ENCODE peak calls at places on chromosomes 6 and 20, in ten cellular contexts. H is heart right ventricle, Z is AG09309, Q is neural progenitor cell, I is fibroblast of lung, B is tibial artery, C is upper lobe of right lung, S is breast epithelium, M is tibial nerve, V is cardiac fibroblast. O is an unnamed sample.

GRCh38 chr6:53432318-53433161 is 83.8 kb upstream of the ELOVL5 start:
- DNase-seq in H (peak), Z (peak), Q (no peak), I (peak), B (no peak), C (no peak), S (no peak), M (no peak), V (peak), O (no peak)

GRCh38 chr20:45011108-45011526 is 44.8 kb downstream of the STK4 start:
- DNase-seq in H (peak), Z (peak), Q (peak), I (peak), B (peak), C (no peak), S (no peak), M (peak), V (peak), O (peak)

GRCh38 chr20:8616792-8617191 is 452.1 kb upstream of the PLCB4 start:
- DNase-seq in H (no peak), Z (peak), Q (no peak), I (no peak), B (no peak), C (no peak), S (no peak), M (no peak), V (peak), O (no peak)

GRCh38 chr6:135030532-135031178 is 24.0 kb downstream of the HBS1L start:
- DNase-seq in H (no peak), Z (no peak), Q (no peak), I (peak), B (no peak), C (no peak), S (no peak), M (no peak), V (peak), O (no peak)

GRCh38 chr6:56986611-56987010 is 31.7 kb downstream of the BEND6 start:
- DNase-seq in H (no peak), Z (no peak), Q (no peak), I (no peak), B (no peak), C (no peak), S (no peak), M (no peak), V (no peak), O (no peak)

GRCh38 chr20:34015401-34016335 is 22.0 kb downstream of the RALY start:
- DNase-seq in H (no peak), Z (no peak), Q (no peak), I (no peak), B (no peak), C (no peak), S (no peak), M (no peak), V (no peak), O (no peak)

GRCh38 chr6:131061771-131062160 is 1.3 kb downstream of the EPB41L2 start:
- DNase-seq in H (no peak), Z (no peak), Q (no peak), I (no peak), B (no peak), C (no peak), S (no peak), M (no peak), V (peak), O (peak)

GRCh38 chr6:25968769-25969168 is 6.2 kb downstream of the TRIM38 start:
- DNase-seq in H (no peak), Z (peak), Q (no peak), I (peak), B (no peak), C (no peak), S (no peak), M (no peak), V (peak), O (no peak)

GRCh38 chr6:36906539-36906938 is 20.8 kb downstream of the C6orf89 start:
- DNase-seq in H (peak), Z (no peak), Q (no peak), I (no peak), B (no peak), C (peak), S (peak), M (no peak), V (no peak), O (no peak)

GRCh38 chr6:106658469-106658868 is 29.1 kb downstream of the QRSL1 start:
- DNase-seq in H (no peak), Z (no peak), Q (no peak), I (no peak), B (no peak), C (no peak), S (no peak), M (no peak), V (no peak), O (no peak)

GRCh38 chr6:104771258-104771832 is 88.4 kb downstream of the HACE1 start:
- DNase-seq in H (no peak), Z (no peak), Q (no peak), I (peak), B (no peak), C (no peak), S (no peak), M (no peak), V (peak), O (peak)

GRCh38 chr6:5261545-5262109 is 314 bp downstream of the FARS2 start:
- DNase-seq in H (no peak), Z (peak), Q (no peak), I (no peak), B (no peak), C (no peak), S (no peak), M (no peak), V (no peak), O (peak)

GRCh38 chr6:32082951-32083350 is 26.2 kb downstream of the TNXB start:
- DNase-seq in H (no peak), Z (peak), Q (no peak), I (peak), B (peak), C (no peak), S (no peak), M (peak), V (peak), O (no peak)

GRCh38 chr6:134951494-134952263 is 1.8 kb upstream of the ALDH8A1 start:
- DNase-seq in H (no peak), Z (no peak), Q (no peak), I (no peak), B (no peak), C (no peak), S (no peak), M (no peak), V (no peak), O (no peak)

GRCh38 chr20:59752704-59753460 is 148.5 kb downstream of the PHACTR3 start:
- DNase-seq in H (peak), Z (no peak), Q (no peak), I (no peak), B (no peak), C (no peak), S (no peak), M (no peak), V (no peak), O (peak)

GRCh38 chr6:163490826-163491577 is 76.5 kb downstream of the QKI start:
- DNase-seq in H (peak), Z (no peak), Q (peak), I (peak), B (peak), C (peak), S (peak), M (peak), V (peak), O (no peak)

GRCh38 chr6:169455470-169455869 is 201.8 kb upstream of the THBS2 start:
- DNase-seq in H (no peak), Z (no peak), Q (no peak), I (no peak), B (no peak), C (no peak), S (no peak), M (no peak), V (no peak), O (no peak)

GRCh38 chr6:49839162-49839561 is 27.2 kb downstream of the CRISP1 start:
- DNase-seq in H (no peak), Z (no peak), Q (no peak), I (no peak), B (no peak), C (no peak), S (no peak), M (no peak), V (no peak), O (no peak)

GRCh38 chr6:130982941-130983456 is 80.0 kb downstream of the EPB41L2 start:
- DNase-seq in H (no peak), Z (no peak), Q (no peak), I (no peak), B (no peak), C (no peak), S (no peak), M (no peak), V (no peak), O (peak)

GRCh38 chr20:32484221-32485125 is 100.7 kb downstream of the NOL4L start:
- DNase-seq in H (no peak), Z (no peak), Q (peak), I (peak), B (peak), C (no peak), S (no peak), M (no peak), V (peak), O (no peak)

GRCh38 chr20:62350629-62351422 is 16.3 kb downstream of the LAMA5 start:
- DNase-seq in H (no peak), Z (no peak), Q (no peak), I (no peak), B (no peak), C (no peak), S (no peak), M (no peak), V (no peak), O (no peak)

GRCh38 chr6:143271024-143271423 is 179.5 kb downstream of the ADAT2 start:
- DNase-seq in H (peak), Z (peak), Q (no peak), I (peak), B (no peak), C (no peak), S (no peak), M (peak), V (peak), O (no peak)

GRCh38 chr20:41048475-41049242 is 20.0 kb downstream of the TOP1 start:
- DNase-seq in H (no peak), Z (no peak), Q (peak), I (no peak), B (no peak), C (no peak), S (no peak), M (no peak), V (no peak), O (peak)

GRCh38 chr20:43205699-43206098 is 16.0 kb upstream of the PTPRT start:
- DNase-seq in H (no peak), Z (no peak), Q (no peak), I (no peak), B (no peak), C (no peak), S (no peak), M (no peak), V (no peak), O (no peak)
- TF ChIP-seq CTCF in H (no peak), Z (no peak), Q (peak), I (no peak), B (no peak), C (no peak), S (no peak), M (no peak), V (no peak), O (no peak)

DNA sequence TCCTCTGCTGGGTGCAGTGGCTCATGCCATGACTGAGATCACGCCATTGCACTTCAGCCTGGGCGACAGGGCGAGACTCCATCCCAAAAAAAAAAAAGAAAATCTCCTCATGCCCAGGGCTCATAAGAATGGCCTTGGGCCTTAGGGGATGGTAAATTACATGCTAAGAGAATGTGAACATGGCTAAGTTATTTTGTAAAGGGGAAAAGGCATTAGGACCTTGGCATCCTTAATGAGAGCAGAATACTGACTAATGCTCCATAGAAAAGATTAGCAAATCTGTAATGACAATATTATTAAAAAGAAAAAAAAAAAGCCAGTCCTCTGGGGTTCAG is 12.6 kb upstream of the SHLD1 start:
- DNase-seq in H (no peak), Z (no peak), Q (no peak), I (no peak), B (no peak), C (no peak), S (no peak), M (no peak), V (no peak), O (no peak)
- H3K4me3 ChIP-seq in H (no peak), Z (no peak), Q (no peak), I (no peak), B (no peak), C (no peak), S (no peak), M (no peak), V (no peak), O (no peak)

DNA sequence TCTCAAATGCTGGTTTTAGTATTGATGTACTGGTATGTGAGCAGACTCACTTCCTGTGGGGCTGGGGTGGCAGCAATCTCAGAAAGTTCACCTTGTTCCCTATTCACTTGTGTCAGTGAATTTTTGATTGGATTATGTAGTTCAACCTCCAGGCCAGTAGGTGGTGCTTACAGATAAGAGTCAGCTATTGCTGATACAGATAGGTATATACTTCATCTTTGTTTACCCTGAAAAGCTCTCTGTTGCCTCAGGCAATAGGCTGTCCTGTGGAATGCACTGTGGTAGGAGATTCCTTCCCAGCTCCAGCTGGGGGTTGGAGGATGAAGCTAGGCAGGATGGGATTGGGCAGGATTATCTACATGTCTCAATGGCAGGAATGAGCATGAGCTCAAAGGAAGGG is 851.2 kb upstream of the EYS start:
- DNase-seq in H (no peak), Z (no peak), Q (no peak), I (no peak), B (no peak), C (no peak), S (no peak), M (no peak), V (no peak), O (peak)
- TF ChIP-seq CTCF in H (no peak), Z (peak), Q (peak), I (no peak), B (no peak), C (no peak), S (no peak), M (no peak), V (no peak), O (no peak)

GRCh38 chr20:49786226-49786625 is 26.4 kb upstream of the SLC9A8 start:
- DNase-seq in H (no peak), Z (no peak), Q (no peak), I (no peak), B (no peak), C (no peak), S (no peak), M (no peak), V (no peak), O (peak)
- H3K4me3 ChIP-seq in H (no peak), Z (no peak), Q (no peak), I (no peak), B (no peak), C (no peak), S (no peak), M (no peak), V (no peak), O (peak)

GRCh38 chr6:125741336-125741735 is 8.1 kb upstream of the HEY2 start:
- DNase-seq in H (no peak), Z (no peak), Q (no peak), I (no peak), B (no peak), C (no peak), S (no peak), M (no peak), V (no peak), O (no peak)
- TF ChIP-seq CTCF in H (no peak), Z (no peak), Q (no peak), I (no peak), B (no peak), C (no peak), S (no peak), M (no peak), V (no peak), O (no peak)

GRCh38 chr20:50690562-50690978 is 772 bp downstream of the RIPOR3 start:
- DNase-seq in H (no peak), Z (no peak), Q (peak), I (no peak), B (no peak), C (no peak), S (no peak), M (no peak), V (no peak), O (no peak)
- H3K4me3 ChIP-seq in H (peak), Z (peak), Q (peak), I (peak), B (peak), C (peak), S (peak), M (peak), V (peak), O (no peak)

GRCh38 chr6:75608304-75608703 is 6.6 kb downstream of the SENP6 start:
- DNase-seq in H (no peak), Z (no peak), Q (no peak), I (no peak), B (no peak), C (no peak), S (no peak), M (no peak), V (no peak), O (no peak)
- TF ChIP-seq CTCF in H (no peak), Z (no peak), Q (no peak), I (no peak), B (no peak), C (no peak), S (no peak), M (no peak), V (no peak), O (no peak)